ENCODE peak calls at places on chromosomes 2 and 18, in nine cellular contexts. J is pancreas, Q is fibroblast of lung, P is cardiac muscle cell, U is cardiac fibroblast, X is A549, D is sigmoid colon, V is GM23338, Z is GM06990. G is an unnamed sample.
A peak's percentile ranks its signal among the peaks of the same experiment; 100 is the strongest.

GRCh38 chr2:207046642-207047213 is 107.4 kb downstream of the CPO start:
- DNase-seq in J (no peak), Q (peak; percentile 23), P (no peak), U (peak; percentile 68), X (peak; percentile 4), D (no peak), V (no peak), Z (no peak), G (no peak)

GRCh38 chr2:79824086-79824786 is 311.4 kb downstream of the CTNNA2 start:
- DNase-seq in J (no peak), Q (peak; percentile 81), P (no peak), U (no peak), X (no peak), D (no peak), V (no peak), Z (no peak), G (peak; percentile 52)

GRCh38 chr2:27322301-27322765 is 564 bp downstream of the MPV17 start:
- DNase-seq in J (peak; percentile 32), Q (peak; percentile 17), P (no peak), U (no peak), X (peak; percentile 15), D (no peak), V (peak; percentile 26), Z (no peak), G (no peak)

GRCh38 chr2:71613566-71613952 is 160.2 kb downstream of the DYSF start:
- DNase-seq in J (peak; percentile 7), Q (no peak), P (no peak), U (no peak), X (no peak), D (no peak), V (no peak), Z (no peak), G (no peak)

GRCh38 chr2:107255744-107256143 is 369.8 kb upstream of the ST6GAL2 start:
- DNase-seq in J (no peak), Q (no peak), P (no peak), U (no peak), X (no peak), D (no peak), V (peak; percentile 7), Z (no peak), G (no peak)

GRCh38 chr2:234823877-234824376 is 127.9 kb upstream of the SH3BP4 start:
- DNase-seq in J (peak; percentile 78), Q (peak; percentile 100), P (no peak), U (peak; percentile 98), X (peak; percentile 87), D (peak; percentile 75), V (no peak), Z (no peak), G (peak; percentile 97)

GRCh38 chr2:73730810-73731209 is 6.3 kb downstream of the TPRKB start:
- DNase-seq in J (no peak), Q (no peak), P (no peak), U (no peak), X (no peak), D (no peak), V (no peak), Z (no peak), G (no peak)

GRCh38 chr2:393711-394696 is 106.1 kb upstream of the ALKAL2 start:
- DNase-seq in J (no peak), Q (peak; percentile 80), P (no peak), U (peak; percentile 6), X (peak; percentile 53), D (no peak), V (peak; percentile 9), Z (peak; percentile 45), G (peak; percentile 65)

GRCh38 chr2:222353998-222354397 is 55.2 kb upstream of the PAX3 start:
- DNase-seq in J (no peak), Q (no peak), P (no peak), U (no peak), X (no peak), D (no peak), V (no peak), Z (no peak), G (no peak)

GRCh38 chr18:31512203-31512764 is 14.3 kb downstream of the DSG2 start:
- DNase-seq in J (no peak), Q (peak; percentile 93), P (no peak), U (peak; percentile 77), X (peak; percentile 85), D (no peak), V (no peak), Z (no peak), G (peak; percentile 62)

GRCh38 chr2:127164761-127165538 is 55.1 kb downstream of the CYP27C1 start:
- DNase-seq in J (no peak), Q (no peak), P (no peak), U (no peak), X (no peak), D (peak; percentile 58), V (no peak), Z (no peak), G (no peak)

GRCh38 chr2:124804014-124804940 is 779.2 kb downstream of the CNTNAP5 start:
- DNase-seq in J (no peak), Q (peak; percentile 4), P (peak; percentile 73), U (peak; percentile 31), X (peak; percentile 40), D (no peak), V (peak; percentile 81), Z (no peak), G (no peak)

GRCh38 chr2:230899786-230900185 is 25.3 kb downstream of the GPR55 start:
- DNase-seq in J (no peak), Q (no peak), P (no peak), U (no peak), X (no peak), D (no peak), V (no peak), Z (no peak), G (no peak)

GRCh38 chr2:62505109-62505508 is 886 bp downstream of the TMEM17 start:
- DNase-seq in J (no peak), Q (no peak), P (no peak), U (no peak), X (peak; percentile 23), D (no peak), V (no peak), Z (no peak), G (no peak)
- H3K4me3 ChIP-seq in J (peak overlapping the region; percentile 63), Q (peak overlapping the region; percentile 70), P (peak overlapping the region; percentile 58), U (no peak overlapping the region), X (peak overlapping the region; percentile 44), D (peak overlapping the region; percentile 71), V (peak overlapping the region; percentile 68), Z (peak overlapping the region; percentile 81), G (no peak overlapping the region)

DNA sequence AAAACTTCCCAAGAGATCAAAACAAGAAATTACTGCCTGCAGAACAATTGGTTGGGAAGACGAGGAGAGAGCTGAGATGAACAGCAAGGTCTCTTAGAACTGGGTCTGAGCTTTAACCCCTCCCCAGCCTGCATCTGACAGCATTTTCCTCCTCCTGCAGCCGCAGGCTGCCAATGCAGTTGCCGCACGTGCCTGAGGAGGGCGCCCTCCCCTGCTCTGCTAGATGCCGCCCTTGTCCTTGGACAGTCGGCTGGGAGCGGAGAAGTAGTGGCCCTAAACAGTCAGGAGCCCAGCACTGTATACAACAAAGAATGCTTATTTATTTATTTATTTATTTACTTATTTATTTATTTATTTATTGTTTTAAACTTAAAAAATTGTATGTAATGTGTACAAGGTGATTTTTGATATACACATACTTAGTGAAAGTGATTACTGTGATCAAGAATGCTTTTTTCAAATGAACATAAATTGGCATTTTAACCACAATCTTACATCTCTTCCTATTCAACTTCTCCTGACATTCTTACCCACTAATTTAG is 776.4 kb downstream of the TSN start:
- DNase-seq in J (no peak), Q (no peak), P (no peak), U (no peak), X (no peak), D (no peak), V (peak; percentile 86), Z (no peak), G (no peak)
- TF ChIP-seq CTCF in J (no peak), Q (no peak), P (peak; percentile 68), U (peak; percentile 59), X (no peak), D (no peak), V (peak; percentile 97), Z (peak; percentile 50), G (no peak)

GRCh38 chr2:241010531-241011295 is 12.3 kb downstream of the SNED1 start:
- DNase-seq in J (peak; percentile 9), Q (no peak), P (no peak), U (no peak), X (no peak), D (peak; percentile 48), V (no peak), Z (no peak), G (no peak)
- H3K4me3 ChIP-seq in J (no peak overlapping the region), Q (peak overlapping the region; percentile 30), P (no peak overlapping the region), U (peak overlapping the region; percentile 21), X (no peak overlapping the region), D (peak overlapping the region; percentile 28), V (peak overlapping the region; percentile 55), Z (no peak overlapping the region), G (no peak overlapping the region)

GRCh38 chr18:66280470-66280869 is 323.4 kb downstream of the CDH19 start:
- DNase-seq in J (no peak), Q (no peak), P (no peak), U (no peak), X (no peak), D (no peak), V (no peak), Z (no peak), G (no peak)
- TF ChIP-seq CTCF in J (no peak), Q (no peak), P (no peak), U (no peak), X (no peak), D (no peak), V (no peak), Z (no peak), G (no peak)

GRCh38 chr18:57806891-57807280 is 3.8 kb upstream of the ATP8B1 start:
- DNase-seq in J (no peak), Q (peak; percentile 88), P (no peak), U (peak; percentile 89), X (peak; percentile 63), D (no peak), V (no peak), Z (no peak), G (peak; percentile 73)
- H3K4me3 ChIP-seq in J (no peak overlapping the region), Q (peak overlapping the region; percentile 29), P (no peak overlapping the region), U (no peak overlapping the region), X (no peak overlapping the region), D (no peak overlapping the region), V (no peak overlapping the region), Z (no peak overlapping the region), G (no peak overlapping the region)